ENCODE peak calls at places on chromosome 10, in eight cellular contexts. I, J, A, G, U, E, L and M are unnamed samples. For H3K9me3, the result is how much of the 10 kb centered on the place peaks cover.

GRCh38 chr10:112222799-112223198 is 39.2 kb upstream of the GPAM start:
- DNase-seq in I (no peak), J (no peak), A (no peak), G (no peak), U (no peak), E (no peak), L (no peak), M (no peak)

GRCh38 chr10:510415-510881 is 179.0 kb downstream of the DIP2C start:
- DNase-seq in I (peak), J (no peak), A (no peak), G (no peak), U (peak), E (no peak), L (no peak), M (no peak)

GRCh38 chr10:124267231-124267885 is 151.4 kb downstream of the OAT start:
- DNase-seq in I (peak), J (no peak), A (no peak), G (peak), U (peak), E (no peak), L (no peak), M (peak)

GRCh38 chr10:397321-398068 is 262.2 kb downstream of the ZMYND11 start:
- DNase-seq in I (no peak), J (no peak), A (peak), G (no peak), U (no peak), E (no peak), L (no peak), M (no peak)

GRCh38 chr10:94129393-94130130 is 135.8 kb downstream of the PLCE1 start:
- DNase-seq in I (peak), J (peak), A (no peak), G (peak), U (peak), E (no peak), L (no peak), M (peak)

GRCh38 chr10:97596101-97597055 is 6.9 kb downstream of the C10orf62 start:
- DNase-seq in I (peak), J (peak), A (peak), G (peak), U (peak), E (no peak), L (no peak), M (peak)

GRCh38 chr10:120689766-120690539 is 161.2 kb upstream of the WDR11 start:
- DNase-seq in I (no peak), J (peak), A (no peak), G (no peak), U (peak), E (no peak), L (no peak), M (no peak)

GRCh38 chr10:76632158-76633051 is 1005.2 kb downstream of the KCNMA1 start:
- DNase-seq in I (no peak), J (peak), A (no peak), G (no peak), U (peak), E (peak), L (peak), M (no peak)

GRCh38 chr10:124636271-124636993 is 107.7 kb downstream of the FAM53B start:
- DNase-seq in I (no peak), J (no peak), A (peak), G (no peak), U (no peak), E (no peak), L (no peak), M (no peak)

GRCh38 chr10:27100800-27101347 is 580 bp upstream of the ANKRD26 start:
- DNase-seq in I (no peak), J (no peak), A (no peak), G (no peak), U (no peak), E (peak), L (no peak), M (no peak)

GRCh38 chr10:120085386-120085785 is 192.9 kb downstream of the SEC23IP start:
- DNase-seq in I (no peak), J (no peak), A (no peak), G (no peak), U (no peak), E (no peak), L (no peak), M (no peak)

GRCh38 chr10:84424731-84425165 is 96.4 kb downstream of the CCSER2 start:
- DNase-seq in I (peak), J (peak), A (peak), G (peak), U (peak), E (peak), L (peak), M (peak)

GRCh38 chr10:95193856-95194431 is at the start of gene ACSM6:
- DNase-seq in I (no peak), J (no peak), A (no peak), G (no peak), U (no peak), E (no peak), L (no peak), M (no peak)

GRCh38 chr10:125768217-125768616 is 7.4 kb downstream of the MMP21 start:
- DNase-seq in I (peak), J (no peak), A (no peak), G (peak), U (peak), E (peak), L (no peak), M (peak)

GRCh38 chr10:63375859-63376258 is 89.9 kb downstream of the JMJD1C start:
- DNase-seq in I (peak), J (no peak), A (no peak), G (peak), U (peak), E (no peak), L (no peak), M (peak)

GRCh38 chr10:130099344-130099743 is 11.3 kb downstream of the C10orf143 start:
- DNase-seq in I (no peak), J (no peak), A (no peak), G (no peak), U (no peak), E (no peak), L (no peak), M (no peak)

GRCh38 chr10:132368881-132369635 is 27.9 kb upstream of the PWWP2B start:
- DNase-seq in I (no peak), J (no peak), A (no peak), G (no peak), U (peak), E (no peak), L (no peak), M (peak)

GRCh38 chr10:33134011-33134751 is 176.2 kb upstream of the ITGB1 start:
- DNase-seq in I (peak), J (peak), A (peak), G (peak), U (peak), E (no peak), L (no peak), M (peak)

DNA sequence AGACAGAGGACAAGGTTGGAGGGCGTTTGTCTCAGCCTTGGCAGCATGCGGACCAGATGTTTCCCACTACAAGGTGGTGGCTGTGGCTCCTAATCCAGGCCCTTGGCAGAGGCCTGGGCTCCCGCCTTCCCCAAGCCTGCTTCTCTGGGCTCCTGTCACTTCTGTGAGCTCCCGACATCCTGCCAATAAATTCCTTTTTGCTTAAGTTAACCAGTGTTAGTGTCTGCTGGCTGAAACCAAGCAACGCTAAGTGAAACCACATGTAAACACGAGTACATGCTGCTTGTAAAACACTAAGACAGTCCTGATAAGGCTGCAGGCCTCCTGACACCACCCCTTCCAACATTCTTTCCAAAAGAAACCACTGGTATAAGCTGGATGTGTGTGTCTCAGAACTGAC is 263.6 kb upstream of the ZMIZ1 start:
- DNase-seq in I (peak), J (peak), A (peak), G (peak), U (peak), E (no peak), L (no peak), M (peak)
- H3K9ac ChIP-seq in I (peak), J (no peak), A (no peak), G (peak), U (peak), E (no peak), L (no peak), M (peak)

GRCh38 chr10:17262502-17262901 is 34.5 kb downstream of the VIM start:
- DNase-seq in I (no peak), J (no peak), A (no peak), G (no peak), U (no peak), E (no peak), L (no peak), M (no peak)
- H3K9me3 ChIP-seq in I (under half), J (under half), A (under half), G (half or more), U (under half), E (under half), L (under half), M (under half)

GRCh38 chr10:5944389-5945202 is 32.7 kb downstream of the IL15RA start:
- DNase-seq in I (peak), J (peak), A (peak), G (peak), U (peak), E (no peak), L (no peak), M (peak)
- H3K9ac ChIP-seq in I (peak), J (peak), A (no peak), G (peak), U (peak), E (no peak), L (no peak), M (peak)

GRCh38 chr10:66837990-66838389 is 87.8 kb upstream of the LRRTM3 start:
- DNase-seq in I (peak), J (peak), A (no peak), G (peak), U (peak), E (no peak), L (no peak), M (peak)

GRCh38 chr10:66837335-66837734 is 88.5 kb upstream of the LRRTM3 start:
- DNase-seq in I (peak), J (no peak), A (no peak), G (peak), U (no peak), E (no peak), L (no peak), M (no peak)

GRCh38 chr10:66844176-66844947 is 81.5 kb upstream of the LRRTM3 start:
- DNase-seq in I (peak), J (peak), A (no peak), G (no peak), U (no peak), E (no peak), L (no peak), M (peak)

GRCh38 chr10:66838656-66839055 is 87.2 kb upstream of the LRRTM3 start:
- DNase-seq in I (no peak), J (no peak), A (no peak), G (no peak), U (no peak), E (no peak), L (no peak), M (no peak)

GRCh38 chr10:66842867-66843266 is 83.0 kb upstream of the LRRTM3 start:
- DNase-seq in I (no peak), J (no peak), A (no peak), G (no peak), U (no peak), E (no peak), L (no peak), M (no peak)
- H3K9me3 ChIP-seq in I (under half), J (under half), A (under half), G (under half), U (under half), E (under half), L (under half), M (under half)

DNA sequence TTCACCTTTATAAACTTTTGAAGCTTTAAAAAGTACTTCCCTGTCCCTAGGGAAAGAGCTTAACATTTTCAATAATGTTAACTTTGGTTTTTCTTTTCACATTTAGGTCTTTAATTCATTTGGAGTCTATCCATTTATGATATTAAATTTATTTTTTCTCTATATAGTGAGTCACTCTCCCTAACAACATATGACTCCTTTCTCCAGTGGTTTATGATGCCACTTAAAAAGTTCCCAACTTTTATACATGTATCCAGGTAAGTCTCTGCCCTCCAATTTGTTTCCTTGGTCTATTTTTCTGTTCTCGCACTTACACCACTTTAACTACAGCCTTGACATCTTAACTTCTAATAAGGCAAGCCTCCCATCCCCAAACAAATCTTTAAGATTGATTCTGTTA is 3.5 kb downstream of the CACUL1 start:
- DNase-seq in I (no peak), J (no peak), A (no peak), G (no peak), U (peak), E (no peak), L (no peak), M (no peak)
- H3K9ac ChIP-seq in I (no peak), J (no peak), A (no peak), G (no peak), U (no peak), E (no peak), L (no peak), M (no peak)

GRCh38 chr10:42684517-42684916 is 46.1 kb upstream of the ZNF33B start:
- DNase-seq in I (no peak), J (no peak), A (no peak), G (no peak), U (no peak), E (no peak), L (no peak), M (no peak)

GRCh38 chr10:42680267-42680666 is 41.9 kb upstream of the ZNF33B start:
- DNase-seq in I (no peak), J (no peak), A (no peak), G (no peak), U (no peak), E (no peak), L (no peak), M (no peak)
- H3K9me3 ChIP-seq in I (under half), J (under half), A (under half), G (under half), U (under half), E (under half), L (half or more), M (under half)